ENCODE peak calls at places on chromosomes 13 and 19, in six cellular contexts. One of them, this sample, is unnamed.
A peak's percentile ranks its signal among the peaks of the same experiment; 100 is the strongest.

GRCh38 chr19:51018745-51019543 is 565 bp downstream of the KLK10 start:
- DNase-seq in progenitor cell of endocrine pancreas: no peak
- DNase-seq in GM12864: no peak
- DNase-seq in neural progenitor cell: no peak
- DNase-seq in A549: no peak
- DNase-seq in GM10248: no peak
- DNase-seq in this sample: peak; percentile 35

GRCh38 chr13:31972453-31972852 is 59.1 kb upstream of the FRY start:
- DNase-seq in progenitor cell of endocrine pancreas: no peak
- DNase-seq in GM12864: no peak
- DNase-seq in neural progenitor cell: no peak
- DNase-seq in A549: no peak
- DNase-seq in GM10248: no peak
- DNase-seq in this sample: no peak

GRCh38 chr13:71906438-71906837 is 39.4 kb upstream of the DACH1 start:
- DNase-seq in progenitor cell of endocrine pancreas: no peak
- DNase-seq in GM12864: no peak
- DNase-seq in neural progenitor cell: no peak
- DNase-seq in A549: no peak
- DNase-seq in GM10248: no peak
- DNase-seq in this sample: no peak

GRCh38 chr19:4676955-4677731 is 7.0 kb upstream of the MYDGF start:
- DNase-seq in progenitor cell of endocrine pancreas: no peak
- DNase-seq in GM12864: no peak
- DNase-seq in neural progenitor cell: peak; percentile 84
- DNase-seq in A549: peak; percentile 81
- DNase-seq in GM10248: no peak
- DNase-seq in this sample: peak; percentile 59

GRCh38 chr13:100245099-100245498 is 156.2 kb downstream of the PCCA start:
- DNase-seq in progenitor cell of endocrine pancreas: no peak
- DNase-seq in GM12864: no peak
- DNase-seq in neural progenitor cell: no peak
- DNase-seq in A549: no peak
- DNase-seq in GM10248: no peak
- DNase-seq in this sample: no peak

GRCh38 chr19:55174425-55175116 is 5.5 kb downstream of the SYT5 start:
- DNase-seq in progenitor cell of endocrine pancreas: no peak
- DNase-seq in GM12864: no peak
- DNase-seq in neural progenitor cell: no peak
- DNase-seq in A549: no peak
- DNase-seq in GM10248: no peak
- DNase-seq in this sample: no peak

GRCh38 chr19:10874019-10874418 is 2.7 kb downstream of the CARM1 start:
- DNase-seq in progenitor cell of endocrine pancreas: no peak
- DNase-seq in GM12864: no peak
- DNase-seq in neural progenitor cell: no peak
- DNase-seq in A549: no peak
- DNase-seq in GM10248: no peak
- DNase-seq in this sample: no peak

GRCh38 chr13:64428196-64428595 is 2801.9 kb downstream of the PCDH9 start:
- DNase-seq in progenitor cell of endocrine pancreas: no peak
- DNase-seq in GM12864: no peak
- DNase-seq in neural progenitor cell: peak; percentile 4
- DNase-seq in A549: peak; percentile 1
- DNase-seq in GM10248: no peak
- DNase-seq in this sample: no peak

GRCh38 chr13:41304551-41304950 is 6.5 kb upstream of the NAA16 start:
- DNase-seq in progenitor cell of endocrine pancreas: no peak
- DNase-seq in GM12864: no peak
- DNase-seq in neural progenitor cell: no peak
- DNase-seq in A549: no peak
- DNase-seq in GM10248: no peak
- DNase-seq in this sample: no peak

GRCh38 chr19:47485210-47485609 is 1.2 kb upstream of the KPTN start:
- DNase-seq in progenitor cell of endocrine pancreas: no peak
- DNase-seq in GM12864: no peak
- DNase-seq in neural progenitor cell: no peak
- DNase-seq in A549: no peak
- DNase-seq in GM10248: no peak
- DNase-seq in this sample: no peak

GRCh38 chr13:21638319-21639282 is 32.3 kb upstream of the FGF9 start:
- DNase-seq in progenitor cell of endocrine pancreas: no peak
- DNase-seq in GM12864: no peak
- DNase-seq in neural progenitor cell: no peak
- DNase-seq in A549: peak; percentile 14
- DNase-seq in GM10248: peak; percentile 50
- DNase-seq in this sample: no peak

GRCh38 chr19:1104452-1105216 is 840 bp downstream of the GPX4 start:
- DNase-seq in progenitor cell of endocrine pancreas: peak; percentile 74
- DNase-seq in GM12864: no peak
- DNase-seq in neural progenitor cell: peak; percentile 92
- DNase-seq in A549: peak; percentile 70
- DNase-seq in GM10248: peak; percentile 85
- DNase-seq in this sample: peak; percentile 80

GRCh38 chr13:88014527-88014926 is 343.4 kb downstream of the SLITRK5 start:
- DNase-seq in progenitor cell of endocrine pancreas: no peak
- DNase-seq in GM12864: no peak
- DNase-seq in neural progenitor cell: no peak
- DNase-seq in A549: no peak
- DNase-seq in GM10248: no peak
- DNase-seq in this sample: no peak

GRCh38 chr13:104385409-104385808 is 1319.2 kb upstream of the SLC10A2 start:
- DNase-seq in progenitor cell of endocrine pancreas: no peak
- DNase-seq in GM12864: no peak
- DNase-seq in neural progenitor cell: no peak
- DNase-seq in A549: no peak
- DNase-seq in GM10248: no peak
- DNase-seq in this sample: no peak

GRCh38 chr13:57630661-57631606 is 610 bp upstream of the PCDH17 start:
- DNase-seq in progenitor cell of endocrine pancreas: no peak
- DNase-seq in GM12864: no peak
- DNase-seq in neural progenitor cell: peak; percentile 37
- DNase-seq in A549: no peak
- DNase-seq in GM10248: no peak
- DNase-seq in this sample: peak; percentile 37

GRCh38 chr13:66037096-66037495 is 1193.0 kb downstream of the PCDH9 start:
- DNase-seq in progenitor cell of endocrine pancreas: no peak
- DNase-seq in GM12864: no peak
- DNase-seq in neural progenitor cell: no peak
- DNase-seq in A549: no peak
- DNase-seq in GM10248: no peak
- DNase-seq in this sample: no peak

GRCh38 chr19:8662263-8662662 is 31.8 kb downstream of the NFILZ start:
- DNase-seq in progenitor cell of endocrine pancreas: no peak
- DNase-seq in GM12864: no peak
- DNase-seq in neural progenitor cell: no peak
- DNase-seq in A549: no peak
- DNase-seq in GM10248: no peak
- DNase-seq in this sample: no peak

GRCh38 chr13:88294368-88294767 is 623.2 kb downstream of the SLITRK5 start:
- DNase-seq in progenitor cell of endocrine pancreas: no peak
- DNase-seq in GM12864: no peak
- DNase-seq in neural progenitor cell: no peak
- DNase-seq in A549: no peak
- DNase-seq in GM10248: no peak
- DNase-seq in this sample: no peak

GRCh38 chr13:98506343-98507059 is 70.4 kb downstream of the STK24 start:
- DNase-seq in progenitor cell of endocrine pancreas: no peak
- DNase-seq in GM12864: no peak
- DNase-seq in neural progenitor cell: no peak
- DNase-seq in A549: no peak
- DNase-seq in GM10248: no peak
- DNase-seq in this sample: no peak

GRCh38 chr19:43778651-43779050 is 2.1 kb downstream of the KCNN4 start:
- DNase-seq in progenitor cell of endocrine pancreas: no peak
- DNase-seq in GM12864: no peak
- DNase-seq in neural progenitor cell: no peak
- DNase-seq in A549: no peak
- DNase-seq in GM10248: no peak
- DNase-seq in this sample: no peak

GRCh38 chr19:51810228-51810627 is 15.3 kb downstream of the FPR3 start:
- DNase-seq in progenitor cell of endocrine pancreas: no peak
- DNase-seq in GM12864: no peak
- DNase-seq in neural progenitor cell: no peak
- DNase-seq in A549: peak; percentile 26
- DNase-seq in GM10248: no peak
- DNase-seq in this sample: no peak

GRCh38 chr19:6459356-6460098 is at the start of gene SLC25A23:
- DNase-seq in progenitor cell of endocrine pancreas: peak; percentile 65
- DNase-seq in GM12864: peak; percentile 33
- DNase-seq in neural progenitor cell: peak; percentile 89
- DNase-seq in A549: peak; percentile 76
- DNase-seq in GM10248: peak; percentile 90
- DNase-seq in this sample: peak; percentile 80

GRCh38 chr13:24664726-24665409 is 15.3 kb upstream of the ATP12A start:
- DNase-seq in progenitor cell of endocrine pancreas: no peak
- DNase-seq in GM12864: no peak
- DNase-seq in neural progenitor cell: no peak
- DNase-seq in A549: no peak
- DNase-seq in GM10248: no peak
- DNase-seq in this sample: no peak

GRCh38 chr19:17421942-17422341 is 2.1 kb downstream of the MVB12A start:
- DNase-seq in progenitor cell of endocrine pancreas: no peak
- DNase-seq in GM12864: no peak
- DNase-seq in neural progenitor cell: no peak
- DNase-seq in A549: no peak
- DNase-seq in GM10248: no peak
- DNase-seq in this sample: no peak

GRCh38 chr19:17419491-17420266 is at the start of gene MVB12A:
- DNase-seq in progenitor cell of endocrine pancreas: peak; percentile 90
- DNase-seq in GM12864: peak; percentile 96
- DNase-seq in neural progenitor cell: peak; percentile 99
- DNase-seq in A549: peak; percentile 99
- DNase-seq in GM10248: peak; percentile 99
- DNase-seq in this sample: peak; percentile 96

GRCh38 chr19:17419154-17419490 is 725 bp upstream of the MVB12A start:
- DNase-seq in progenitor cell of endocrine pancreas: no peak
- DNase-seq in GM12864: no peak
- DNase-seq in neural progenitor cell: no peak
- DNase-seq in A549: no peak
- DNase-seq in GM10248: no peak
- DNase-seq in this sample: no peak

GRCh38 chr19:17418710-17419109 is 1.1 kb upstream of the MVB12A start:
- DNase-seq in progenitor cell of endocrine pancreas: no peak
- DNase-seq in GM12864: no peak
- DNase-seq in neural progenitor cell: no peak
- DNase-seq in A549: no peak
- DNase-seq in GM10248: no peak
- DNase-seq in this sample: no peak

GRCh38 chr19:17420267-17420924 is 549 bp downstream of the MVB12A start:
- DNase-seq in progenitor cell of endocrine pancreas: peak; percentile 20
- DNase-seq in GM12864: no peak
- DNase-seq in neural progenitor cell: peak; percentile 77
- DNase-seq in A549: peak; percentile 46
- DNase-seq in GM10248: peak; percentile 51
- DNase-seq in this sample: peak; percentile 37
- TF ChIP-seq CTCF in progenitor cell of endocrine pancreas: peak; percentile 9
- TF ChIP-seq CTCF in GM12864: no peak
- TF ChIP-seq CTCF in neural progenitor cell: peak; percentile 32
- TF ChIP-seq CTCF in A549: no peak
- TF ChIP-seq CTCF in GM10248: no peak
- TF ChIP-seq CTCF in this sample: no peak

DNA sequence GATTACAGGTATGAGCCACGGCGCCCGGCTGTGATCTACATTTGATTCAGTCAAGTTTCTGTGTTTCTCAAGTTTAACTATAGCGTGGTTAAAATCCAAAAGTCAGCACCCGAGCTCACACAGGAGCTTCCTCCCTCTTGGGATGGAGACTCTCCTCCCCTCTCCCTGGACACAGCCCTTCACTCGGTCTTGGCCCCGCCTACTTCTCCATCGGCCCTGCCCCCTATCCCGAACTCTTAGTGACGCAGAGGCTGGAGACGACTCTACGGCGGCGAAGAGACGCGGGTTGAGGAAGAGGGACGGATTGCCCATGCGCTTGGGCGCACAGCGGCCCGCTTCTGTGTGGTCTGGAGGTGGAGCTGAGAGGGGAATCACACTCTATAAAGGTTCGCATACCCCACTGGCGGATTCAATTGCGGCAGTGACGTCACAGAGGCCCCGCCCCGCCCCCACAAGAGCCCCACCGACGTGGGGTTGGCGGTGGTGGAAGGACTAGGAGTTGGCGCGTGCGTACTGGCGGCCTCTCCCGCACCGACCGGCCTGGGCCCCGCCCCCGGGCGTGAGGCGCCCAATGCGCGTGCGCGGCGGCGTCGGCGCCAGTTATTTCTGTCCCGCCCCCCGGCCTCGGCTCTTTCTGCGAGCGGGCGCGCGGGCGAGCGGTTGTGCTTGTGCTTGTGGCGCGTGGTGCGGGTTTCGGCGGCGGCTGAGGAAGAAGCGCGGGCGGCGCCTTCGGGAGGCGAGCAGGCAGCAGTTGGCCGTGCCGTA is at the start of gene TRIM28:
- DNase-seq in progenitor cell of endocrine pancreas: peak; percentile 99
- DNase-seq in GM12864: peak; percentile 94
- DNase-seq in neural progenitor cell: peak; percentile 99
- DNase-seq in A549: peak; percentile 100
- DNase-seq in GM10248: peak; percentile 100
- DNase-seq in this sample: peak; percentile 99
- TF ChIP-seq CTCF in progenitor cell of endocrine pancreas: no peak
- TF ChIP-seq CTCF in GM12864: no peak
- TF ChIP-seq CTCF in neural progenitor cell: no peak
- TF ChIP-seq CTCF in A549: no peak
- TF ChIP-seq CTCF in GM10248: no peak
- TF ChIP-seq CTCF in this sample: no peak

DNA sequence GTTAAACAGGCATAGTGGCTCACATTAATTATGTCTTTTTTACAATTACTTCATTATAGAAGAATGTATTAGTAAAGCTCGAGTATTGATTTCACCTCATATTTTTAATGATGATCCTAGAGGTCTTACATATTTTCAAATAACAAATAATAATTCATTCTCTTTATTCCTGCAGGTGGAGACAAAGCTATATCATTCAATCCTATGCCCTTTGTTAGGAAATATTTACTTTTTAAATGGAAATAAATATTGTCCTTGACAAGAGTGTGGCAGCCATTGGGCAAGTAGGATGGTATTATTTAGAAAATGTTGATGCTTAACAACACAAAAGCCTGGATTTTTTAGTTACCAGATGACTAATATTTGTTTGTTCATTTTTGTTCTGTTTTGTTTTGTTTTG is 127.6 kb downstream of the COG6 start:
- DNase-seq in progenitor cell of endocrine pancreas: no peak
- DNase-seq in GM12864: no peak
- DNase-seq in neural progenitor cell: no peak
- DNase-seq in A549: no peak
- DNase-seq in GM10248: no peak
- DNase-seq in this sample: no peak
- TF ChIP-seq CTCF in progenitor cell of endocrine pancreas: no peak
- TF ChIP-seq CTCF in GM12864: no peak
- TF ChIP-seq CTCF in neural progenitor cell: no peak
- TF ChIP-seq CTCF in A549: peak; percentile 20
- TF ChIP-seq CTCF in GM10248: no peak
- TF ChIP-seq CTCF in this sample: no peak

DNA sequence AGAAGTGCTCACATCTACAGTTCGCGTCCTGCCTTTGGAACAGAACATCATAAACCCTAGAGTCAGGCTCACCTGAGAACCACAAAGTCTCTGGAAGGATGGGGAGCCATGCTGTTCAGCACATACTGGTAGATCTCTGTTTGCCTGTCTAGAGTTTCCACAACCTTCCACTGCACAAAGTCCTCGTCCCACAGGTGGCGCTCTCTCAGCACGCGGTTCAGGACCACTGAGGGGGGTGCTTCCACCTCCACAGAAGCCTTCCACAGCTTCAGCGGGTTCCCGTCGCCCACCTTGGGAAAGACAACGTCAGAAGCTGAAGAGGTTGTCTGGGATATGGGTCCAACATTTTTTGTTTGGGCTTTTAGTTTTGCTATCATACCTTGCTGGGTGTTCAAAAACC is 93.6 kb downstream of the KL start:
- DNase-seq in progenitor cell of endocrine pancreas: no peak
- DNase-seq in GM12864: peak; percentile 62
- DNase-seq in neural progenitor cell: peak; percentile 31
- DNase-seq in A549: peak; percentile 15
- DNase-seq in GM10248: peak; percentile 50
- DNase-seq in this sample: peak; percentile 42
- TF ChIP-seq CTCF in progenitor cell of endocrine pancreas: no peak
- TF ChIP-seq CTCF in GM12864: peak; percentile 82
- TF ChIP-seq CTCF in neural progenitor cell: peak; percentile 50
- TF ChIP-seq CTCF in A549: no peak
- TF ChIP-seq CTCF in GM10248: peak; percentile 44
- TF ChIP-seq CTCF in this sample: no peak